ENCODE peak calls at places on chromosomes 16 and 17, in four cellular contexts. S is HEK293T, E is K562, H is HepG2. F is an unnamed sample.

GRCh38 chr16:50102046-50102756 is 36.4 kb downstream of the HEATR3 start:
- DNase-seq in S (no peak), E (no peak), H (no peak), F (no peak)

GRCh38 chr17:66444001-66444400 is 141.6 kb downstream of the PRKCA start:
- DNase-seq in S (no peak), E (no peak), H (peak; percentile 21), F (no peak)

GRCh38 chr17:61481421-61481820 is 29.2 kb downstream of the TBX4 start:
- DNase-seq in S (no peak), E (no peak), H (no peak), F (no peak)

GRCh38 chr16:81447383-81448101 is 2.9 kb downstream of the CMIP start:
- DNase-seq in S (peak; percentile 22), E (no peak), H (peak; percentile 57), F (no peak)

GRCh38 chr17:38654411-38655398 is 20.1 kb downstream of the EPOP start:
- DNase-seq in S (no peak), E (peak; percentile 59), H (no peak), F (peak; percentile 10)

GRCh38 chr17:67129283-67129682 is 84.9 kb downstream of the CACNG1 start:
- DNase-seq in S (no peak), E (no peak), H (no peak), F (no peak)

GRCh38 chr17:11130367-11130766 is 110.6 kb upstream of the SHISA6 start:
- DNase-seq in S (no peak), E (no peak), H (no peak), F (no peak)

GRCh38 chr17:73998246-73999220 is 204.9 kb upstream of the RPL38 start:
- DNase-seq in S (peak; percentile 75), E (peak; percentile 82), H (peak; percentile 44), F (peak; percentile 88)

GRCh38 chr17:80559688-80560290 is 15.2 kb downstream of the RPTOR start:
- DNase-seq in S (no peak), E (no peak), H (no peak), F (no peak)

GRCh38 chr16:19179890-19180490 is 11.9 kb downstream of the SYT17 start:
- DNase-seq in S (peak; percentile 76), E (peak; percentile 81), H (peak; percentile 62), F (peak; percentile 63)

GRCh38 chr16:87844809-87845208 is 24.5 kb downstream of the SLC7A5 start:
- DNase-seq in S (no peak), E (no peak), H (no peak), F (no peak)

DNA sequence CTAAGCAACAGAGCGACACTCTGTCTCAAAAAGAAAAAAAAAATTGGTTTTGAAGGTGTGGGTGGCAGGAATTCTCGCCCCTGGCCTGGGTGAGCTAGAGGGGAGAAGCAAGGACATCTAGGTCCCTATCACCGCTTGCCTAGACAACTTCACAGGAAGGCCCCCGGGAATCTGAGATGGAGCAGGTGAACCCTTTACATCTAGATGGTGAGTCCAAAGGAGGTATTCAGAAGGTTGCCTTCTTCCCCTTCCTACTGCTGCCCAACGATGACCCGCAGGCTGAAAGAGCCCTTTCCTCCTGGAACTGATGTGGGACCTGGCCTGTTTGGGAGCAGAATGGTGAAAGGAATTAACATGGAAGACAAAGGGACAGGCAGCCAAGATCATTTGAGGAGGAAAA is 1.3 kb upstream of the CRYBA1 start:
- DNase-seq in S (no peak), E (no peak), H (no peak), F (no peak)
- TF ChIP-seq ELF4 in S (no peak), E (no peak), H (no peak), F (no peak)

DNA sequence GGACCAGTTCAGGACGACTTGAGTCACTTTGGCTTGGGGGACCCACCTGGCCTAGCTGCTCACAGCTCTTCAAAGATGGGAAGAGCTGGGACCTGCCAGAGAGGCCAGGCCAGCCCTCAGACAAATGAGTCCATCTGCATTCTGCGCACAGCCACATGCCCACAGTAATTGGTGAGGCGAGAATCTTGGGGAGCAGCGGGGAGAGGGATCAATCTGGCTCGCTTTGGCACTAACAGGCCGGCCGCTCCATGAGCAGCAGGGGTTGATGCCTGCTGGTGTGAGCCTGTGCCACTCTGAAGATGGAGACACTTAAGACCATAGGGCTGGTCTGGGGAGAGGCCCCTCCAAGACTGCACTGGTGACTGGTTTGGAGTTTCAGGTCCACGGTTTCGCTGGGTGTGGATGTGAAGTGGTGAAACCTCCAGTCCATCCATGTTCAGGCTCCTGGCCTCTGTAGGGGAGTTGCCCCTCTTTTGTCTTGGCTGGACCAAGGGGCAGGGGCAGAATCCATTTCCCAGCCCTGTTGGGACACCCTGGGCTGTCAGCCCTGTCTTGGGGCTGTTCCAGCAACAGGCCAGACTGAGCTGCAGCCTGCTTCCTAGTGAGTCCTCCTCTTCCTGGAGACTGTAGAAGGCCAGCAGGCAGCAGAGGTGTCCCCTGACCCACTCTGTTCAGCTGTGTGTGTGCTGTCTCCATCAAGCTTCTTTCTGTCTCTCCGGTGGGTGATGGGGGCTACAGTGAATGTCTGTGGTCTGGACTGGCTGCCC is 7.3 kb downstream of the CTRL start:
- DNase-seq in S (no peak), E (no peak), H (no peak), F (no peak)
- TF ChIP-seq ELF4 in S (no peak), E (no peak), H (no peak), F (no peak)

GRCh38 chr17:44501866-44502265 is 1.3 kb downstream of the GPATCH8 start:
- DNase-seq in S (no peak), E (no peak), H (no peak), F (no peak)
- TF ChIP-seq ELF4 in S (no peak), E (no peak), H (no peak), F (no peak)

DNA sequence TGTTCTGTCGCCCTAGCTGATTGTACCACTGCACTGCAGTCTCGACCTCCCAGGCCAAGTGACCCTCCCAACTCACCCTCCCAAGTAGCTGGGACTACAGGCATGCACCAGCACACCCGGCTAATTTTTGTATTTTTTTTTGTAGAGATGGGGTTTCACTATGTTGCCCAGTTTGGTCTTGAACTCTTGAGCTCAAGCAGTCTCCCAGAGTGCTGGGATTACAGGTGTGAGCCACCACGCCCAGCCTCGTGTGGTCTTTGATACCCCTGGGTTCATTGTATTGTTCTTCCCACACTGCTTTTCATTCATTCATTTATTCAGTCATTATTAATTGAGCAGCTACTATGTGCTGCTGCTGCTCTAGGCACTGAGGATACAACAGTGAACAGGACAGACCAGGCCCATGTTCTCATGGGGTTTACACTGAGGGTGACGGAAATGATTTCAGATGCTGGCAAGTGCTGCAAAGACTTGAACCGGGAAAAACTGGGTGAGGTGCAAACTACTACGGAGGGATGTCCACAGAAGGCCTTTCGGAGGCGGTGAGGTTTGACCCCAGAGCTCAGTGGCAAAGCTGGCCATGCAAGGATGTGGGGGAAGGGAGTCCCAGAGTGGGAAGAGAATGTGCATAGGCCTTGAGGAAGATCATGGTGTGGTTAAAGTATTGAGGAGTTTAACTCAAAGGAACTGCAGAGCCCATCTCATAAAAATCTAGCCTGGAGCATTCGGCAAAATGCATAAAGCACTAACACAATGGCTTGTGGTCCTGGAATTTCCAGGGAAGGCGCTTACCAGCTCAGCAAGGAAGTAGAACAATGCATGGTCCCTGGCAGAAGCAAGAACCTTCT is 10.9 kb downstream of the ABCC1 start:
- DNase-seq in S (no peak), E (no peak), H (no peak), F (no peak)
- TF ChIP-seq ELF4 in S (no peak), E (no peak), H (no peak), F (no peak)

GRCh38 chr17:15233022-15233805 is 31.9 kb downstream of the PMP22 start:
- DNase-seq in S (peak; percentile 27), E (peak; percentile 32), H (peak; percentile 60), F (peak; percentile 27)
- TF ChIP-seq ELF4 in S (no peak), E (no peak), H (no peak), F (no peak)

GRCh38 chr17:31269597-31269996 is 27.4 kb downstream of the OMG start:
- DNase-seq in S (no peak), E (no peak), H (peak; percentile 64), F (no peak)
- TF ChIP-seq ELF4 in S (no peak), E (no peak), H (no peak), F (no peak)

GRCh38 chr17:867896-868489 is 85.8 kb downstream of the MRM3 start:
- DNase-seq in S (no peak), E (no peak), H (no peak), F (no peak)

GRCh38 chr17:866568-867087 is 84.5 kb downstream of the MRM3 start:
- DNase-seq in S (no peak), E (no peak), H (no peak), F (no peak)

GRCh38 chr17:871731-872517 is 89.8 kb downstream of the MRM3 start:
- DNase-seq in S (no peak), E (no peak), H (no peak), F (no peak)

GRCh38 chr17:869567-870530 is 87.7 kb downstream of the MRM3 start:
- DNase-seq in S (no peak), E (peak; percentile 23), H (no peak), F (no peak)

DNA sequence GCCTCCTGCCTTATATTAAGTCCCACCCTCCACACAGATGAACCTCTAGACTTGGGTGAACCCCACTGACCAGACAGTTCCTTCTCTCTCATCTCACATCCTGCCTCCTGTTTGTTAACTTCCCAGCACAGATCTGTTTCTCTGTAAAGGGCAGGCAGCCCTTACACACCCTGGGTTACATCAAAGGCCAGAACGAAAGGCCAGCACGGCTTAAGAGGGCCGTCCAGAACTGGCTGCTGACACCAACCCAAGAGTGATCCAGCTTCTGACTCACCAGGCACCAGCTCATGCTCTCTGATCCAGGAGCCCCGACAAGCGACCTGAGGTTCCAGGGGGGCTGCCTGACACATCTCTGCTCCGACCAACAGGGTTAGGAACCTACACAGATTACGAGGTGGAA is 86.9 kb downstream of the MRM3 start:
- DNase-seq in S (no peak), E (no peak), H (no peak), F (no peak)
- TF ChIP-seq ELF4 in S (no peak), E (no peak), H (no peak), F (no peak)

GRCh38 chr17:1997587-1998425 is 27.3 kb downstream of the RTN4RL1 start:
- DNase-seq in S (peak; percentile 35), E (no peak), H (peak; percentile 77), F (peak; percentile 42)

GRCh38 chr17:1997146-1997586 is 28.0 kb downstream of the RTN4RL1 start:
- DNase-seq in S (no peak), E (no peak), H (peak; percentile 78), F (no peak)

GRCh38 chr17:1999557-2000251 is 25.4 kb downstream of the RTN4RL1 start:
- DNase-seq in S (no peak), E (no peak), H (peak; percentile 25), F (peak; percentile 38)

GRCh38 chr17:1996243-1997145 is 28.6 kb downstream of the RTN4RL1 start:
- DNase-seq in S (no peak), E (no peak), H (no peak), F (no peak)

DNA sequence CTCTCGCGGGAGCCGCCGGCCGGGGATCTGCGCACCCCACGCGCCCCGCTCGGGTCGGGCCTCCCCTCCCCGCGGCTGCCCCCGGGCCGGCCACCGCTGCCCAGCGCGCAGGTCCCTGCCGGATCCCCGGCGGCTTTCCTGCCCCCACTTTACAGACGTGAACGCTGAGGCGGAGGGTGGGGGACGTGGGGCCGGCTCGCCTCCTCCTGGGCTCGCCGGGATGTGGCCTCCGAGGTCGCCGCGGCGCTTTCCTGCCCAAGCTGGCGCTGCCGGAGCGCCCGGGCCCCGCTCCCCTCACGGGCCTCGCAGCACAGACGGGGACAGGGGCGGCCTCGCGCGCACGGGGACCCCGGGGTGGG is 26.7 kb downstream of the RTN4RL1 start:
- DNase-seq in S (no peak), E (no peak), H (no peak), F (no peak)
- TF ChIP-seq ELF4 in S (no peak), E (no peak), H (no peak), F (no peak)

DNA sequence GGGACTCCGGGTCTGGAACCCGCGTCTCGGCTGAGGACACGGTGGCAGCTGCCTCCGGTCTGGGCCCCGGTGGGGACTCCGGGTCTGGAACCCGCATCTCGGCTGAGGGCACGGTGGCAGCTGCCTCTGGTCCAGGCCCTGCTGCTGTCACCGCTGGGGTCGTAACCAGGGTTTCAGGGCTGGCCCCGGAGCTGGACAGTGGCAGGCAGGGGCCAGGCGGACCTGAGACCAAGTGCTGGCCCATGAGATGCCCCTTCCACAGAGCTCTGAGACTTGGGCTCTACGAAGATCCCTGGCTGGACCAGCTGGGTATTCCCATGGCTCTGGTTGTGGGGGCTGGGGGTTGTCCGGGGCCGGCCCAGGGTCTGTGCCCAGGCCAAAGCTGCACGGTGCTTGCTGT is 3.8 kb downstream of the RPUSD1 start:
- DNase-seq in S (no peak), E (no peak), H (no peak), F (no peak)
- TF ChIP-seq ELF4 in S (no peak), E (no peak), H (no peak), F (no peak)

F was measured in WTC11.